ENCODE peak calls at places on chromosome X, in ten cellular contexts. One of them, this sample, is unnamed. For H3K9me3, the result is how much of the 10 kb centered on the place peaks cover.

GRCh38 chrX:66015152-66015827 is 24.6 kb downstream of the VSIG4 start:
- DNase-seq in stomach: no peak
- DNase-seq in SK-N-SH: no peak
- DNase-seq in ovary: no peak
- DNase-seq in tibial nerve: no peak
- DNase-seq in sigmoid colon: no peak
- DNase-seq in A549: no peak
- DNase-seq in GM12878: peak
- DNase-seq in esophagus muscularis mucosa: no peak
- DNase-seq in transverse colon: peak
- DNase-seq in this sample: peak

GRCh38 chrX:148135738-148136137 is 154.6 kb downstream of the FMR1NB start:
- DNase-seq in stomach: no peak
- DNase-seq in SK-N-SH: no peak
- DNase-seq in ovary: no peak
- DNase-seq in tibial nerve: no peak
- DNase-seq in sigmoid colon: no peak
- DNase-seq in A549: no peak
- DNase-seq in GM12878: no peak
- DNase-seq in esophagus muscularis mucosa: no peak
- DNase-seq in transverse colon: no peak
- DNase-seq in this sample: no peak

GRCh38 chrX:131405497-131405896 is 116.4 kb upstream of the IGSF1 start:
- DNase-seq in stomach: no peak
- DNase-seq in SK-N-SH: no peak
- DNase-seq in ovary: no peak
- DNase-seq in tibial nerve: no peak
- DNase-seq in sigmoid colon: no peak
- DNase-seq in A549: no peak
- DNase-seq in GM12878: no peak
- DNase-seq in esophagus muscularis mucosa: no peak
- DNase-seq in transverse colon: no peak
- DNase-seq in this sample: no peak

GRCh38 chrX:120522820-120523219 is 37.9 kb downstream of the CUL4B start:
- DNase-seq in stomach: no peak
- DNase-seq in SK-N-SH: no peak
- DNase-seq in ovary: no peak
- DNase-seq in tibial nerve: no peak
- DNase-seq in sigmoid colon: no peak
- DNase-seq in A549: peak
- DNase-seq in GM12878: no peak
- DNase-seq in esophagus muscularis mucosa: no peak
- DNase-seq in transverse colon: no peak
- DNase-seq in this sample: no peak

GRCh38 chrX:115047181-115047580 is 29.8 kb upstream of the IL13RA2 start:
- DNase-seq in stomach: no peak
- DNase-seq in SK-N-SH: no peak
- DNase-seq in ovary: no peak
- DNase-seq in tibial nerve: no peak
- DNase-seq in sigmoid colon: no peak
- DNase-seq in A549: no peak
- DNase-seq in GM12878: no peak
- DNase-seq in esophagus muscularis mucosa: no peak
- DNase-seq in transverse colon: no peak
- DNase-seq in this sample: no peak

GRCh38 chrX:108811891-108812290 is 75.5 kb upstream of the IRS4 start:
- DNase-seq in stomach: no peak
- DNase-seq in SK-N-SH: no peak
- DNase-seq in ovary: no peak
- DNase-seq in tibial nerve: no peak
- DNase-seq in sigmoid colon: no peak
- DNase-seq in A549: no peak
- DNase-seq in GM12878: no peak
- DNase-seq in esophagus muscularis mucosa: no peak
- DNase-seq in transverse colon: no peak
- DNase-seq in this sample: no peak

GRCh38 chrX:39922497-39922896 is 175.3 kb downstream of the BCOR start:
- DNase-seq in stomach: no peak
- DNase-seq in SK-N-SH: no peak
- DNase-seq in ovary: no peak
- DNase-seq in tibial nerve: no peak
- DNase-seq in sigmoid colon: no peak
- DNase-seq in A549: no peak
- DNase-seq in GM12878: no peak
- DNase-seq in esophagus muscularis mucosa: no peak
- DNase-seq in transverse colon: no peak
- DNase-seq in this sample: no peak

GRCh38 chrX:7077241-7077909 is 70.1 kb upstream of the STS start:
- DNase-seq in stomach: no peak
- DNase-seq in SK-N-SH: no peak
- DNase-seq in ovary: no peak
- DNase-seq in tibial nerve: no peak
- DNase-seq in sigmoid colon: no peak
- DNase-seq in A549: no peak
- DNase-seq in GM12878: no peak
- DNase-seq in esophagus muscularis mucosa: no peak
- DNase-seq in transverse colon: no peak
- DNase-seq in this sample: no peak

GRCh38 chrX:24828147-24828546 is 134.4 kb downstream of the POLA1 start:
- DNase-seq in stomach: no peak
- DNase-seq in SK-N-SH: no peak
- DNase-seq in ovary: no peak
- DNase-seq in tibial nerve: no peak
- DNase-seq in sigmoid colon: no peak
- DNase-seq in A549: no peak
- DNase-seq in GM12878: no peak
- DNase-seq in esophagus muscularis mucosa: no peak
- DNase-seq in transverse colon: no peak
- DNase-seq in this sample: no peak

GRCh38 chrX:127947450-127947849 is 104.8 kb downstream of the ACTRT1 start:
- DNase-seq in stomach: no peak
- DNase-seq in SK-N-SH: no peak
- DNase-seq in ovary: no peak
- DNase-seq in tibial nerve: no peak
- DNase-seq in sigmoid colon: no peak
- DNase-seq in A549: no peak
- DNase-seq in GM12878: no peak
- DNase-seq in esophagus muscularis mucosa: no peak
- DNase-seq in transverse colon: no peak
- DNase-seq in this sample: no peak

GRCh38 chrX:41312786-41313185 is 21.2 kb upstream of the DDX3X start:
- DNase-seq in stomach: no peak
- DNase-seq in SK-N-SH: no peak
- DNase-seq in ovary: no peak
- DNase-seq in tibial nerve: no peak
- DNase-seq in sigmoid colon: no peak
- DNase-seq in A549: no peak
- DNase-seq in GM12878: no peak
- DNase-seq in esophagus muscularis mucosa: no peak
- DNase-seq in transverse colon: no peak
- DNase-seq in this sample: no peak

GRCh38 chrX:153989971-153990655 is 17.6 kb downstream of the TMEM187 start:
- DNase-seq in stomach: no peak
- DNase-seq in SK-N-SH: no peak
- DNase-seq in ovary: no peak
- DNase-seq in tibial nerve: no peak
- DNase-seq in sigmoid colon: no peak
- DNase-seq in A549: no peak
- DNase-seq in GM12878: no peak
- DNase-seq in esophagus muscularis mucosa: no peak
- DNase-seq in transverse colon: no peak
- DNase-seq in this sample: no peak

GRCh38 chrX:114976321-114976720 is 41.1 kb downstream of the IL13RA2 start:
- DNase-seq in stomach: no peak
- DNase-seq in SK-N-SH: no peak
- DNase-seq in ovary: no peak
- DNase-seq in tibial nerve: no peak
- DNase-seq in sigmoid colon: no peak
- DNase-seq in A549: no peak
- DNase-seq in GM12878: no peak
- DNase-seq in esophagus muscularis mucosa: no peak
- DNase-seq in transverse colon: no peak
- DNase-seq in this sample: no peak

GRCh38 chrX:77087529-77088169 is 359.5 kb upstream of the FGF16 start:
- DNase-seq in stomach: no peak
- DNase-seq in SK-N-SH: no peak
- DNase-seq in ovary: no peak
- DNase-seq in tibial nerve: peak
- DNase-seq in sigmoid colon: no peak
- DNase-seq in A549: peak
- DNase-seq in GM12878: no peak
- DNase-seq in esophagus muscularis mucosa: no peak
- DNase-seq in transverse colon: peak
- DNase-seq in this sample: no peak

GRCh38 chrX:94635003-94635402 is 961.0 kb downstream of the FAM133A start:
- DNase-seq in stomach: no peak
- DNase-seq in SK-N-SH: no peak
- DNase-seq in ovary: no peak
- DNase-seq in tibial nerve: no peak
- DNase-seq in sigmoid colon: no peak
- DNase-seq in A549: no peak
- DNase-seq in GM12878: no peak
- DNase-seq in esophagus muscularis mucosa: no peak
- DNase-seq in transverse colon: no peak
- DNase-seq in this sample: no peak
- H3K9me3 ChIP-seq in stomach: under half
- H3K9me3 ChIP-seq in SK-N-SH: under half
- H3K9me3 ChIP-seq in ovary: under half
- H3K9me3 ChIP-seq in tibial nerve: under half
- H3K9me3 ChIP-seq in sigmoid colon: under half
- H3K9me3 ChIP-seq in A549: under half
- H3K9me3 ChIP-seq in GM12878: under half
- H3K9me3 ChIP-seq in esophagus muscularis mucosa: under half
- H3K9me3 ChIP-seq in transverse colon: under half
- H3K9me3 ChIP-seq in this sample: under half

GRCh38 chrX:13050151-13050550 is 5.7 kb upstream of the FAM9C start:
- DNase-seq in stomach: no peak
- DNase-seq in SK-N-SH: no peak
- DNase-seq in ovary: no peak
- DNase-seq in tibial nerve: no peak
- DNase-seq in sigmoid colon: no peak
- DNase-seq in A549: no peak
- DNase-seq in GM12878: no peak
- DNase-seq in esophagus muscularis mucosa: no peak
- DNase-seq in transverse colon: no peak
- DNase-seq in this sample: no peak

GRCh38 chrX:13044441-13044840 is at the start of gene FAM9C:
- DNase-seq in stomach: no peak
- DNase-seq in SK-N-SH: peak
- DNase-seq in ovary: no peak
- DNase-seq in tibial nerve: no peak
- DNase-seq in sigmoid colon: no peak
- DNase-seq in A549: no peak
- DNase-seq in GM12878: no peak
- DNase-seq in esophagus muscularis mucosa: no peak
- DNase-seq in transverse colon: no peak
- DNase-seq in this sample: peak

GRCh38 chrX:13048265-13048664 is 3.8 kb upstream of the FAM9C start:
- DNase-seq in stomach: no peak
- DNase-seq in SK-N-SH: no peak
- DNase-seq in ovary: no peak
- DNase-seq in tibial nerve: no peak
- DNase-seq in sigmoid colon: no peak
- DNase-seq in A549: no peak
- DNase-seq in GM12878: no peak
- DNase-seq in esophagus muscularis mucosa: no peak
- DNase-seq in transverse colon: no peak
- DNase-seq in this sample: no peak

GRCh38 chrX:13046035-13046851 is 1.8 kb upstream of the FAM9C start:
- DNase-seq in stomach: no peak
- DNase-seq in SK-N-SH: no peak
- DNase-seq in ovary: no peak
- DNase-seq in tibial nerve: no peak
- DNase-seq in sigmoid colon: no peak
- DNase-seq in A549: no peak
- DNase-seq in GM12878: no peak
- DNase-seq in esophagus muscularis mucosa: no peak
- DNase-seq in transverse colon: no peak
- DNase-seq in this sample: no peak

GRCh38 chrX:13047752-13048151 is 3.3 kb upstream of the FAM9C start:
- DNase-seq in stomach: no peak
- DNase-seq in SK-N-SH: no peak
- DNase-seq in ovary: no peak
- DNase-seq in tibial nerve: no peak
- DNase-seq in sigmoid colon: no peak
- DNase-seq in A549: no peak
- DNase-seq in GM12878: no peak
- DNase-seq in esophagus muscularis mucosa: no peak
- DNase-seq in transverse colon: no peak
- DNase-seq in this sample: no peak
- TF ChIP-seq EP300 in stomach: no peak
- TF ChIP-seq EP300 in SK-N-SH: no peak
- TF ChIP-seq EP300 in ovary: no peak
- TF ChIP-seq EP300 in tibial nerve: no peak
- TF ChIP-seq EP300 in sigmoid colon: no peak
- TF ChIP-seq EP300 in A549: no peak
- TF ChIP-seq EP300 in GM12878: no peak
- TF ChIP-seq EP300 in esophagus muscularis mucosa: no peak
- TF ChIP-seq EP300 in transverse colon: no peak
- TF ChIP-seq EP300 in this sample: no peak

GRCh38 chrX:70038951-70039350 is 10.8 kb downstream of the AWAT2 start:
- DNase-seq in stomach: peak
- DNase-seq in SK-N-SH: no peak
- DNase-seq in ovary: no peak
- DNase-seq in tibial nerve: no peak
- DNase-seq in sigmoid colon: no peak
- DNase-seq in A549: no peak
- DNase-seq in GM12878: no peak
- DNase-seq in esophagus muscularis mucosa: peak
- DNase-seq in transverse colon: no peak
- DNase-seq in this sample: no peak
- H3K9me3 ChIP-seq in stomach: under half
- H3K9me3 ChIP-seq in SK-N-SH: under half
- H3K9me3 ChIP-seq in ovary: under half
- H3K9me3 ChIP-seq in tibial nerve: under half
- H3K9me3 ChIP-seq in sigmoid colon: under half
- H3K9me3 ChIP-seq in A549: under half
- H3K9me3 ChIP-seq in GM12878: under half
- H3K9me3 ChIP-seq in esophagus muscularis mucosa: under half
- H3K9me3 ChIP-seq in transverse colon: under half
- H3K9me3 ChIP-seq in this sample: under half

DNA sequence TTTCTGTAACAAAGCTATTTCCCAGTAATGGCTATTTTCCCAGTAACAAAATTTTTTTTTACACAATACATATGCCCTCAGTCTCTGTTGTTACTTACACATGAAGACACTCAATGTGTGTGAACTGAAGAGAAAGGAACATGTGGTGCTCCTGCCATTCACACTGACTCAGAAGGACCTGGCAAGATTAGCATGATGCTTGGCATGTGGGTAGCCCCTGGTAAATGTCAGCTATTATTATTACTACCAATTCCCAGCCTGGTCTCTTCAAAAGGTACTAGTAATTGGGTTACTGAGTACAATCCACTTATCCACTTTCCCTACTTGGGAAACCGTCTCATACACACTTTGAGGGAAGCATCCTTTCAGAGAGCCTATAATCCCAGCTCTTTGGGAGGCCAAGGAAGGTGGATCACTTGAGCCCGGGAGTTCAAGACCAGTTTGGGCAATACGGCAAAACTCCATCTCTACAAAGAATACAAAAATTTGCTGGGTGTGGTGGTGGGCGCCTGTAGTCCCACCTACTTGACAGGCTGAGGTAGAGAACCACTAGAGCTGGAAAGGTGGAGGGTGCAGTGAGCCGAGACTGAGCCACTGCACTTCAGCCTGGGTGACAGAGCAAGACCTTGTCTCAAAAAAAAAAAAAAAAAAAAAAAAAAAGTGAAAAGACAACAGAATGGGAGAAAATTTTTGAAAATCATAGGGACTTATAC is 14.6 kb downstream of the RBBP7 start:
- DNase-seq in stomach: no peak
- DNase-seq in SK-N-SH: no peak
- DNase-seq in ovary: no peak
- DNase-seq in tibial nerve: no peak
- DNase-seq in sigmoid colon: no peak
- DNase-seq in A549: no peak
- DNase-seq in GM12878: no peak
- DNase-seq in esophagus muscularis mucosa: no peak
- DNase-seq in transverse colon: no peak
- DNase-seq in this sample: no peak
- TF ChIP-seq EP300 in stomach: no peak
- TF ChIP-seq EP300 in SK-N-SH: no peak
- TF ChIP-seq EP300 in ovary: no peak
- TF ChIP-seq EP300 in tibial nerve: no peak
- TF ChIP-seq EP300 in sigmoid colon: no peak
- TF ChIP-seq EP300 in A549: no peak
- TF ChIP-seq EP300 in GM12878: no peak
- TF ChIP-seq EP300 in esophagus muscularis mucosa: no peak
- TF ChIP-seq EP300 in transverse colon: no peak
- TF ChIP-seq EP300 in this sample: no peak